ENCODE peak calls at places on chromosomes 2 and 18, in four cellular contexts. L is uterus; X is HFF-Myc; S is stimulated activated CD4-positive, alpha-beta T cell treated with anti-CD3 and anti-CD28 coated beads, Interleukin-2, amount 100 ng/mL, for 48 hours. T is an unnamed sample.
A peak's percentile ranks its signal among the peaks of the same experiment; 100 is the strongest.

GRCh38 chr2:1991706-1992245 is 247.5 kb upstream of the PXDN start:
- DNase-seq in S (no peak), X (no peak), L (no peak), T (no peak)

GRCh38 chr2:75862547-75862946 is 151.8 kb upstream of the GCFC2 start:
- DNase-seq in X (no peak), S (no peak), L (no peak), T (no peak)

GRCh38 chr18:50099725-50100414 is 95.1 kb downstream of the MYO5B start:
- DNase-seq in L (no peak), S (no peak), X (peak; percentile 45), T (no peak)

GRCh38 chr2:181430406-181431199 is 26.6 kb upstream of the ITGA4 start:
- DNase-seq in X (no peak), S (no peak), L (no peak), T (no peak)

GRCh38 chr2:64522843-64523428 is 1.2 kb upstream of the AFTPH start:
- DNase-seq in L (peak; percentile 72), S (peak; percentile 65), X (peak; percentile 67), T (peak; percentile 87)

GRCh38 chr18:9750112-9750511 is 42.0 kb downstream of the RAB31 start:
- DNase-seq in S (no peak), L (no peak), X (no peak), T (no peak)

GRCh38 chr2:119264781-119265692 is 41.4 kb downstream of the STEAP3 start:
- DNase-seq in X (no peak), L (no peak), S (peak; percentile 34), T (no peak)

GRCh38 chr18:45774065-45774521 is 50.1 kb downstream of the SLC14A1 start:
- DNase-seq in X (no peak), L (no peak), S (no peak), T (no peak)

GRCh38 chr2:230447455-230448451 is 31.8 kb downstream of the SP100 start:
- DNase-seq in X (no peak), S (no peak), L (no peak), T (no peak)

GRCh38 chr18:60292186-60292585 is 80.4 kb downstream of the MC4R start:
- DNase-seq in X (no peak), S (no peak), L (no peak), T (no peak)

GRCh38 chr2:232534940-232535735 is 4.4 kb upstream of the CHRNG start:
- DNase-seq in L (no peak), S (no peak), X (no peak), T (no peak)

GRCh38 chr2:75432761-75433361 is 127.9 kb downstream of the EVA1A start:
- DNase-seq in X (no peak), S (no peak), L (no peak), T (no peak)

GRCh38 chr18:31248783-31249521 is 69.0 kb upstream of the DSG1 start:
- DNase-seq in X (no peak), L (no peak), S (no peak), T (no peak)